ENCODE peak calls at places on chromosomes 7 and 10, in ten cellular contexts. T, Q, J, U, G, D, M, C, I and Z are unnamed samples.
A peak's percentile ranks its signal among the peaks of the same experiment; 100 is the strongest.

GRCh38 chr10:53256623-53257022 is 484.0 kb upstream of the MBL2 start:
- DNase-seq in J (no peak), T (no peak), U (no peak), M (no peak), Q (no peak), C (no peak), G (no peak), I (no peak), D (no peak), Z (no peak)

GRCh38 chr10:95789928-95790327 is 34.0 kb downstream of the ENTPD1 start:
- DNase-seq in I (no peak), T (no peak), D (no peak), G (no peak), M (no peak), C (no peak), J (no peak), U (no peak), Q (no peak), Z (no peak)

GRCh38 chr10:49115015-49115795 is at the start of gene VSTM4:
- DNase-seq in T (no peak), Q (no peak), U (peak; percentile 49), I (peak; percentile 81), M (peak; percentile 28), C (no peak), D (peak; percentile 50), J (peak; percentile 70), G (no peak), Z (no peak)

GRCh38 chr10:121553861-121554264 is 44.4 kb downstream of the FGFR2 start:
- DNase-seq in I (no peak), M (no peak), D (no peak), T (no peak), Q (no peak), C (no peak), J (no peak), G (no peak), U (no peak), Z (no peak)

GRCh38 chr10:7488418-7488829 is 77.6 kb upstream of the SFMBT2 start:
- DNase-seq in U (no peak), D (no peak), I (peak; percentile 86), Q (peak; percentile 55), G (no peak), J (no peak), T (peak; percentile 4), C (no peak), M (no peak), Z (no peak)

GRCh38 chr7:3399858-3400257 is 98.8 kb downstream of the SDK1 start:
- DNase-seq in I (no peak), U (no peak), T (peak; percentile 6), D (no peak), M (no peak), C (no peak), G (no peak), J (no peak), Q (peak; percentile 51), Z (no peak)

GRCh38 chr10:103854687-103855423 is 521 bp downstream of the SH3PXD2A start:
- DNase-seq in M (no peak), J (no peak), T (peak; percentile 40), I (peak; percentile 73), C (no peak), Q (peak; percentile 36), D (peak; percentile 63), U (peak; percentile 65), G (peak; percentile 36), Z (no peak)

GRCh38 chr7:51376420-51377092 is 59.9 kb upstream of the COBL start:
- DNase-seq in C (no peak), T (no peak), G (no peak), M (no peak), J (no peak), I (no peak), Q (no peak), D (no peak), U (no peak), Z (peak; percentile 38)

GRCh38 chr7:41760293-41760692 is 57.4 kb upstream of the INHBA start:
- DNase-seq in M (no peak), G (no peak), I (no peak), Q (no peak), J (no peak), D (no peak), C (no peak), T (no peak), U (no peak), Z (no peak)

GRCh38 chr10:17428096-17428615 is 26.2 kb downstream of the ST8SIA6 start:
- DNase-seq in Q (no peak), U (no peak), G (no peak), J (no peak), M (no peak), T (no peak), C (no peak), D (no peak), I (no peak), Z (no peak)

GRCh38 chr10:35696888-35697287 is 54.8 kb upstream of the FZD8 start:
- DNase-seq in G (no peak), Q (no peak), U (no peak), C (no peak), I (no peak), J (no peak), D (no peak), M (no peak), T (no peak), Z (no peak)

GRCh38 chr7:40429821-40430220 is 295.0 kb downstream of the SUGCT start:
- DNase-seq in U (no peak), G (no peak), I (no peak), C (no peak), D (no peak), Q (no peak), T (no peak), M (no peak), J (no peak), Z (no peak)

GRCh38 chr7:30929686-30930085 is 18.0 kb downstream of the AQP1 start:
- DNase-seq in J (no peak), C (no peak), Q (no peak), I (peak; percentile 20), G (no peak), T (no peak), U (peak; percentile 2), D (no peak), M (no peak), Z (peak; percentile 2)

GRCh38 chr7:36116347-36117200 is 36.5 kb upstream of the EEPD1 start:
- DNase-seq in U (no peak), Q (no peak), M (no peak), C (no peak), D (no peak), J (no peak), T (peak; percentile 25), G (no peak), I (no peak), Z (peak; percentile 39)

GRCh38 chr7:44278451-44279161 is 46.8 kb downstream of the CAMK2B start:
- DNase-seq in D (peak; percentile 47), Q (no peak), U (peak; percentile 72), G (peak; percentile 19), T (no peak), I (peak; percentile 13), C (no peak), J (no peak), M (no peak), Z (no peak)